ENCODE peak calls at places on chromosomes 13 and 19, in eight cellular contexts. L is breast epithelium, K is suprapubic skin, S is SK-N-MC, Q is K562, D is SK-N-SH, X is GM23338, Z is stomach. R is an unnamed sample.

GRCh38 chr19:46201413-46202310 is 27.9 kb upstream of the IGFL1 start:
- DNase-seq in S (no peak), X (no peak), L (peak; percentile 89), K (no peak), D (no peak), Q (peak; percentile 27), Z (no peak), R (no peak)

GRCh38 chr13:75299913-75300862 is 181.8 kb downstream of the TBC1D4 start:
- DNase-seq in S (no peak), D (peak; percentile 3), L (no peak), Z (no peak), K (no peak), Q (no peak), X (no peak), R (no peak)

GRCh38 chr19:53945441-53945840 is 17.3 kb upstream of the CACNG8 start:
- DNase-seq in X (peak; percentile 89), Q (peak; percentile 14), Z (no peak), D (peak; percentile 78), K (no peak), L (no peak), S (no peak), R (no peak)

GRCh38 chr19:49534632-49535385 is 7.0 kb downstream of the RCN3 start:
- DNase-seq in Q (no peak), S (no peak), D (no peak), L (no peak), X (no peak), Z (no peak), K (no peak), R (no peak)

GRCh38 chr19:18379803-18380747 is 5.9 kb upstream of the GDF15 start:
- DNase-seq in Q (peak; percentile 77), S (no peak), X (peak; percentile 57), K (peak; percentile 96), L (peak; percentile 97), Z (peak; percentile 90), D (no peak), R (peak; percentile 94)

GRCh38 chr19:28374971-28375370 is 838.0 kb downstream of the UQCRFS1 start:
- DNase-seq in L (no peak), K (no peak), D (no peak), S (no peak), Q (no peak), Z (no peak), X (no peak), R (no peak)

GRCh38 chr13:44840131-44840530 is 149.1 kb downstream of the NUFIP1 start:
- DNase-seq in X (no peak), Z (no peak), D (no peak), K (no peak), S (no peak), L (no peak), Q (no peak), R (no peak)

GRCh38 chr13:74056829-74057564 is 77.2 kb downstream of the KLF12 start:
- DNase-seq in Q (no peak), D (no peak), L (no peak), Z (no peak), X (peak; percentile 20), K (no peak), S (no peak), R (no peak)

GRCh38 chr13:87671031-87671823 is at the start of gene SLITRK5:
- DNase-seq in X (peak; percentile 85), S (peak; percentile 57), Q (peak; percentile 10), K (peak; percentile 83), D (peak; percentile 86), L (no peak), Z (peak; percentile 70), R (peak; percentile 69)

GRCh38 chr13:98570929-98571372 is 6.0 kb downstream of the STK24 start:
- DNase-seq in Z (peak; percentile 43), D (no peak), K (no peak), Q (peak; percentile 21), L (no peak), S (no peak), X (no peak), R (no peak)

GRCh38 chr19:29645911-29646310 is 19.4 kb upstream of the PLEKHF1 start:
- DNase-seq in D (no peak), Q (peak; percentile 52), K (no peak), X (no peak), Z (peak; percentile 77), S (peak; percentile 64), L (no peak), R (peak; percentile 44)

GRCh38 chr19:58279042-58279924 is 528 bp downstream of the ZNF8 start:
- DNase-seq in L (peak; percentile 33), Q (peak; percentile 87), X (peak; percentile 82), K (peak; percentile 80), Z (peak; percentile 63), S (no peak), D (peak; percentile 89), R (peak; percentile 36)

GRCh38 chr13:91351123-91351522 is 3.6 kb downstream of the MIR17HG start:
- DNase-seq in Z (no peak), D (no peak), L (no peak), S (no peak), Q (no peak), K (no peak), X (no peak), R (no peak)
- TF ChIP-seq POLR2AphosphoS5 in Z (no peak), D (no peak), L (no peak), S (no peak), Q (no peak), K (no peak), X (no peak), R (no peak)

GRCh38 chr19:1365964-1366695 is 17.6 kb upstream of the NDUFS7 start:
- DNase-seq in Z (no peak), X (no peak), K (no peak), Q (no peak), S (no peak), L (no peak), D (no peak), R (no peak)
- H3K27ac ChIP-seq in Z (no peak overlapping the region), X (peak overlapping the region; percentile 32), K (no peak overlapping the region), Q (peak overlapping the region; percentile 40), S (no peak overlapping the region), L (peak overlapping the region; percentile 12), D (no peak overlapping the region), R (no peak overlapping the region)

GRCh38 chr19:1440418-1440801 is 2.2 kb downstream of the RPS15 start:
- DNase-seq in X (no peak), Q (no peak), K (no peak), S (no peak), D (no peak), Z (no peak), L (no peak), R (no peak)

GRCh38 chr19:1441022-1441426 is 2.8 kb downstream of the RPS15 start:
- DNase-seq in X (no peak), K (no peak), Z (no peak), D (no peak), S (no peak), L (no peak), Q (no peak), R (no peak)

GRCh38 chr19:1438933-1439358 is 750 bp downstream of the RPS15 start:
- DNase-seq in S (no peak), D (peak; percentile 64), L (no peak), Q (no peak), X (no peak), K (no peak), Z (no peak), R (no peak)

GRCh38 chr19:1437609-1438008 is 587 bp upstream of the RPS15 start:
- DNase-seq in X (no peak), S (no peak), L (no peak), D (no peak), K (no peak), Z (no peak), Q (no peak), R (no peak)

DNA sequence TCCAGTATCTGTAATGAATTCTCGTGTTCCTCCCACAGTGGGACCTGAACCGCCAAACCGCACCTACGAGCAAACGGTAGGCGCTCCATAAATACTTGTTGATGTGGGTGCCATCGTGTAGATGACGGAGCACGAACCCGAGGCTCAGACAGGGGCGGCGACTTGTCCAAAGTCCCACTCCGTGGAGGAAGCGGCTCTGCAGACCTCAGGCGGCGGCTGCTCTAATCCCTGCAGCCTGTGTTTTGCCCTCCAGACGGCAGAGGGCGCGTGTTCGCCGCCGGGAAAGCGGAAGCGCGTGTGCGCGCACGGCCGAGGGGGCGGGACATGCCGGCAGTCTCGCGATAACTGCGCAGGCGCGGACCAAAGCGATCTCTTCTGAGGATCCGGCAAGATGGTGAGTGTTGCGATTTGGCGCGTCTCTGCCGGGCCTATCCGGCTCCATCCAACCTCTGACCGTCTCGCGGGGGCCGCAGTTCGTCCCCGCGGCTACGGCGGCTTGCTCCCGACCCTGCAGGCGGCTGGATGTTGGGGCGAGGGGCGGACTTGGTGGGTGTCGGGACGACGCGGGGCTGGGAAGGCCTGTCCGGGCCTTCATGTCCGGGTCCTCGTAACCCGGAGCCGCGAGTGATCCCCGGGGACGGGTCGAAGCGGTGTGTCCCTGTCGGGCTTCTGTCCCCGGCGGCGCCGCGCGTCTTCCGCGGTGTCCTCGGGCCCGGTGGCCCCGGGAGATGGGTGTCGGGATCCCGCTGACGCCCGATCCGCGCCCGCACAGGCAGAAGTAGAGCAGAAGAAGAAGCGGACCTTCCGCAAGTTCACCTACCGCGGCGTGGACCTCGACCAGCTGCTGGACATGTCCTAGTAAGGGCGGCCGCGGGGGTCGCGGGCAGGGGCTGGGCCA is at the start of gene RPS15:
- DNase-seq in Z (peak; percentile 96), K (peak; percentile 98), Q (peak; percentile 97), X (peak; percentile 94), D (peak; percentile 96), S (peak; percentile 66), L (peak; percentile 90), R (peak; percentile 92)
- TF ChIP-seq POLR2AphosphoS5 in Z (peak; percentile 94), K (peak; percentile 98), Q (peak; percentile 96), X (peak; percentile 99), D (peak; percentile 99), S (peak; percentile 99), L (peak; percentile 99), R (peak; percentile 99)

DNA sequence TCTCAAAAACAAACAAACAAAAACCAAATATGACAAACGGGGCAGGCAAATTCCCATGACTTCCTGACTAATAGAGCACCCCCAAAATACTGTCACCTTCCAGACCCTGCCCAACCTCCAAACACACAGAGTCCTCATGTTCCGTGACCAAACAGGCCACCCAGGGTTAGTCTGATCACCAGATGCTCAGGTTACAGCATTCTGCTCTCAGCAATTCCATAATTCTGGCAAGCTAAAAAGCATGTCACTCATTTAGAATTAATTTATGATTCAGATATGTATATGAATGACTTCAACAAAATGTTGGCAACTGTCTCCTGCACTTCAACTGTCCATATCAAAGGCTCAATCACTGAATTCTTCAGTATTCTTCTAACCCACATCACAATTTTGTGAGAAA is 52.4 kb downstream of the ZIC5 start:
- DNase-seq in Z (no peak), Q (no peak), S (no peak), X (no peak), L (no peak), D (no peak), K (no peak), R (no peak)
- H3K27ac ChIP-seq in Z (no peak overlapping the region), Q (no peak overlapping the region), S (no peak overlapping the region), X (no peak overlapping the region), L (no peak overlapping the region), D (no peak overlapping the region), K (no peak overlapping the region), R (no peak overlapping the region)

R was measured in prostate gland.